ENCODE peak calls at places on chromosomes 1 and 21, in eight cellular contexts. One of them, this sample, is unnamed.

GRCh38 chr1:39434797-39435395 is 56.5 kb upstream of the BMP8A start:
- DNase-seq in naive thymus-derived CD8-positive, alpha-beta T cell: no peak
- DNase-seq in endothelial cell: no peak
- DNase-seq in effector memory CD8-positive, alpha-beta T cell: no peak
- DNase-seq in BJ: no peak
- DNase-seq in GM06990: no peak
- DNase-seq in breast epithelium: no peak
- DNase-seq in HTR-8/SVneo: no peak
- DNase-seq in this sample: no peak

GRCh38 chr1:40362699-40363098 is 10.8 kb upstream of the SMAP2 start:
- DNase-seq in effector memory CD8-positive, alpha-beta T cell: no peak
- DNase-seq in breast epithelium: no peak
- DNase-seq in GM06990: no peak
- DNase-seq in HTR-8/SVneo: no peak
- DNase-seq in naive thymus-derived CD8-positive, alpha-beta T cell: no peak
- DNase-seq in BJ: no peak
- DNase-seq in endothelial cell: no peak
- DNase-seq in this sample: no peak

GRCh38 chr21:27802816-27803475 is 836.1 kb upstream of the ADAMTS5 start:
- DNase-seq in breast epithelium: no peak
- DNase-seq in GM06990: no peak
- DNase-seq in naive thymus-derived CD8-positive, alpha-beta T cell: no peak
- DNase-seq in endothelial cell: peak
- DNase-seq in effector memory CD8-positive, alpha-beta T cell: no peak
- DNase-seq in HTR-8/SVneo: peak
- DNase-seq in BJ: no peak
- DNase-seq in this sample: peak

GRCh38 chr1:226525750-226526149 is 22.8 kb upstream of the STUM start:
- DNase-seq in endothelial cell: no peak
- DNase-seq in effector memory CD8-positive, alpha-beta T cell: no peak
- DNase-seq in GM06990: no peak
- DNase-seq in naive thymus-derived CD8-positive, alpha-beta T cell: no peak
- DNase-seq in HTR-8/SVneo: no peak
- DNase-seq in breast epithelium: no peak
- DNase-seq in BJ: no peak
- DNase-seq in this sample: no peak

GRCh38 chr1:197106869-197107268 is 39.6 kb downstream of the ASPM start:
- DNase-seq in BJ: no peak
- DNase-seq in GM06990: no peak
- DNase-seq in effector memory CD8-positive, alpha-beta T cell: no peak
- DNase-seq in endothelial cell: no peak
- DNase-seq in naive thymus-derived CD8-positive, alpha-beta T cell: no peak
- DNase-seq in breast epithelium: no peak
- DNase-seq in HTR-8/SVneo: no peak
- DNase-seq in this sample: no peak

GRCh38 chr1:155598842-155599331 is 11.1 kb upstream of the MSTO1 start:
- DNase-seq in endothelial cell: no peak
- DNase-seq in naive thymus-derived CD8-positive, alpha-beta T cell: peak
- DNase-seq in BJ: no peak
- DNase-seq in HTR-8/SVneo: no peak
- DNase-seq in breast epithelium: no peak
- DNase-seq in GM06990: no peak
- DNase-seq in effector memory CD8-positive, alpha-beta T cell: no peak
- DNase-seq in this sample: peak

GRCh38 chr1:70906790-70907189 is 140.8 kb downstream of the PTGER3 start:
- DNase-seq in GM06990: no peak
- DNase-seq in naive thymus-derived CD8-positive, alpha-beta T cell: no peak
- DNase-seq in effector memory CD8-positive, alpha-beta T cell: no peak
- DNase-seq in endothelial cell: no peak
- DNase-seq in BJ: no peak
- DNase-seq in HTR-8/SVneo: no peak
- DNase-seq in breast epithelium: no peak
- DNase-seq in this sample: no peak

GRCh38 chr1:51423098-51423821 is 92.9 kb upstream of the TTC39A start:
- DNase-seq in BJ: no peak
- DNase-seq in breast epithelium: no peak
- DNase-seq in HTR-8/SVneo: no peak
- DNase-seq in GM06990: no peak
- DNase-seq in effector memory CD8-positive, alpha-beta T cell: no peak
- DNase-seq in naive thymus-derived CD8-positive, alpha-beta T cell: no peak
- DNase-seq in endothelial cell: no peak
- DNase-seq in this sample: no peak

GRCh38 chr1:176517484-176517883 is 54.5 kb downstream of the PAPPA2 start:
- DNase-seq in breast epithelium: no peak
- DNase-seq in effector memory CD8-positive, alpha-beta T cell: no peak
- DNase-seq in HTR-8/SVneo: no peak
- DNase-seq in BJ: peak
- DNase-seq in naive thymus-derived CD8-positive, alpha-beta T cell: no peak
- DNase-seq in endothelial cell: no peak
- DNase-seq in GM06990: no peak
- DNase-seq in this sample: no peak

GRCh38 chr1:219463629-219464028 is 149.3 kb downstream of the ZC3H11B start:
- DNase-seq in HTR-8/SVneo: no peak
- DNase-seq in naive thymus-derived CD8-positive, alpha-beta T cell: no peak
- DNase-seq in BJ: no peak
- DNase-seq in endothelial cell: no peak
- DNase-seq in GM06990: no peak
- DNase-seq in breast epithelium: no peak
- DNase-seq in effector memory CD8-positive, alpha-beta T cell: no peak
- DNase-seq in this sample: no peak

GRCh38 chr21:42746593-42747266 is 93.3 kb downstream of the PDE9A start:
- DNase-seq in effector memory CD8-positive, alpha-beta T cell: peak
- DNase-seq in naive thymus-derived CD8-positive, alpha-beta T cell: peak
- DNase-seq in endothelial cell: no peak
- DNase-seq in GM06990: no peak
- DNase-seq in HTR-8/SVneo: no peak
- DNase-seq in BJ: no peak
- DNase-seq in breast epithelium: no peak
- DNase-seq in this sample: no peak

GRCh38 chr1:8752921-8753713 is 64.3 kb downstream of the RERE start:
- DNase-seq in effector memory CD8-positive, alpha-beta T cell: no peak
- DNase-seq in breast epithelium: no peak
- DNase-seq in GM06990: no peak
- DNase-seq in BJ: no peak
- DNase-seq in HTR-8/SVneo: no peak
- DNase-seq in endothelial cell: no peak
- DNase-seq in naive thymus-derived CD8-positive, alpha-beta T cell: no peak
- DNase-seq in this sample: no peak

GRCh38 chr1:200442023-200442422 is 32.2 kb upstream of the ZNF281 start:
- DNase-seq in effector memory CD8-positive, alpha-beta T cell: no peak
- DNase-seq in naive thymus-derived CD8-positive, alpha-beta T cell: no peak
- DNase-seq in breast epithelium: no peak
- DNase-seq in endothelial cell: no peak
- DNase-seq in BJ: no peak
- DNase-seq in HTR-8/SVneo: no peak
- DNase-seq in GM06990: no peak
- DNase-seq in this sample: no peak

GRCh38 chr21:36690637-36691538 is 8.0 kb upstream of the SIM2 start:
- DNase-seq in endothelial cell: no peak
- DNase-seq in naive thymus-derived CD8-positive, alpha-beta T cell: no peak
- DNase-seq in GM06990: no peak
- DNase-seq in HTR-8/SVneo: no peak
- DNase-seq in breast epithelium: no peak
- DNase-seq in effector memory CD8-positive, alpha-beta T cell: no peak
- DNase-seq in BJ: no peak
- DNase-seq in this sample: no peak

GRCh38 chr1:87953732-87954344 is 625.2 kb downstream of the LMO4 start:
- DNase-seq in breast epithelium: peak
- DNase-seq in naive thymus-derived CD8-positive, alpha-beta T cell: peak
- DNase-seq in GM06990: peak
- DNase-seq in HTR-8/SVneo: peak
- DNase-seq in effector memory CD8-positive, alpha-beta T cell: peak
- DNase-seq in BJ: no peak
- DNase-seq in endothelial cell: peak
- DNase-seq in this sample: peak

GRCh38 chr1:163785868-163786267 is 464.1 kb downstream of the NUF2 start:
- DNase-seq in effector memory CD8-positive, alpha-beta T cell: no peak
- DNase-seq in GM06990: no peak
- DNase-seq in breast epithelium: no peak
- DNase-seq in HTR-8/SVneo: no peak
- DNase-seq in BJ: no peak
- DNase-seq in endothelial cell: no peak
- DNase-seq in naive thymus-derived CD8-positive, alpha-beta T cell: no peak
- DNase-seq in this sample: no peak

GRCh38 chr1:201946224-201946908 is at the start of gene LMOD1:
- DNase-seq in effector memory CD8-positive, alpha-beta T cell: no peak
- DNase-seq in naive thymus-derived CD8-positive, alpha-beta T cell: no peak
- DNase-seq in BJ: peak
- DNase-seq in GM06990: no peak
- DNase-seq in HTR-8/SVneo: peak
- DNase-seq in endothelial cell: peak
- DNase-seq in breast epithelium: peak
- DNase-seq in this sample: peak

GRCh38 chr1:223716302-223716862 is 4.0 kb downstream of the CAPN2 start:
- DNase-seq in effector memory CD8-positive, alpha-beta T cell: peak
- DNase-seq in naive thymus-derived CD8-positive, alpha-beta T cell: peak
- DNase-seq in breast epithelium: no peak
- DNase-seq in endothelial cell: no peak
- DNase-seq in BJ: no peak
- DNase-seq in GM06990: peak
- DNase-seq in HTR-8/SVneo: no peak
- DNase-seq in this sample: no peak

This sample was measured in foreskin melanocyte.